ENCODE peak calls at places on chromosomes 3 and 15, in nine cellular contexts. K is NCI-H446 treated with DMSO at 0.1 percent for 48 hours; B is right cardiac atrium; D is fibroblast of mammary gland; R is Right ventricle myocardium superior; J is OCI-M1; X is dorsolateral prefrontal cortex; O is stimulated activated naive CD8-positive, alpha-beta T cell treated with anti-CD3 and anti-CD28 coated beads, Interleukin-15, amount 100 ng/mL, for 72 hours; G is M059J. Z is an unnamed sample.

GRCh38 chr15:101131489-101132389 is 120.1 kb downstream of the CHSY1 start:
- DNase-seq in K (no peak), B (no peak), D (no peak), R (no peak), J (no peak), X (no peak), O (no peak), G (no peak), Z (no peak)

GRCh38 chr3:56960234-56960917 is 100.1 kb upstream of the SPATA12 start:
- DNase-seq in K (no peak), B (no peak), D (no peak), R (no peak), J (no peak), X (no peak), O (peak), G (no peak), Z (no peak)

GRCh38 chr3:123258811-123259420 is 57.2 kb downstream of the SEC22A start:
- DNase-seq in K (peak), B (no peak), D (peak), R (no peak), J (peak), X (no peak), O (no peak), G (peak), Z (peak)

GRCh38 chr3:158491968-158492367 is 79.0 kb upstream of the MLF1 start:
- DNase-seq in K (no peak), B (no peak), D (no peak), R (no peak), J (no peak), X (no peak), O (no peak), G (no peak), Z (no peak)

GRCh38 chr3:110413807-110414748 is 657.5 kb upstream of the NECTIN3 start:
- DNase-seq in K (no peak), B (peak), D (peak), R (no peak), J (no peak), X (no peak), O (no peak), G (peak), Z (peak)

GRCh38 chr3:97882975-97883598 is 61.3 kb downstream of the CRYBG3 start:
- DNase-seq in K (no peak), B (no peak), D (peak), R (no peak), J (peak), X (no peak), O (peak), G (peak), Z (peak)

GRCh38 chr3:194560047-194560446 is 73.2 kb downstream of the TMEM44 start:
- DNase-seq in K (no peak), B (no peak), D (no peak), R (no peak), J (no peak), X (no peak), O (no peak), G (no peak), Z (no peak)

GRCh38 chr3:197466586-197467399 is 89.0 kb downstream of the BDH1 start:
- DNase-seq in K (peak), B (no peak), D (peak), R (no peak), J (no peak), X (peak), O (no peak), G (peak), Z (peak)

GRCh38 chr15:74768771-74769342 is 13.0 kb upstream of the CSK start:
- DNase-seq in K (no peak), B (peak), D (peak), R (peak), J (peak), X (peak), O (peak), G (peak), Z (peak)

GRCh38 chr3:46284981-46285683 is 42.9 kb downstream of the CCR3 start:
- DNase-seq in K (no peak), B (peak), D (no peak), R (peak), J (no peak), X (no peak), O (no peak), G (peak), Z (peak)

GRCh38 chr3:57079221-57079831 is 18.9 kb downstream of the SPATA12 start:
- DNase-seq in K (no peak), B (peak), D (no peak), R (peak), J (no peak), X (no peak), O (peak), G (peak), Z (peak)

GRCh38 chr3:127817331-127817821 is 4.9 kb downstream of the MGLL start:
- DNase-seq in K (no peak), B (peak), D (peak), R (no peak), J (no peak), X (no peak), O (no peak), G (peak), Z (peak)

GRCh38 chr3:113552851-113553250 is 20.5 kb downstream of the SIDT1 start:
- DNase-seq in K (no peak), B (no peak), D (no peak), R (no peak), J (peak), X (no peak), O (no peak), G (no peak), Z (no peak)

GRCh38 chr15:96348112-96349027 is 17.9 kb downstream of the NR2F2 start:
- DNase-seq in K (no peak), B (no peak), D (no peak), R (no peak), J (peak), X (no peak), O (no peak), G (no peak), Z (no peak)

Z was measured in Daoy.